ENCODE peak calls at places on chromosome 16, in eight cellular contexts. Y is GM12878, H is fibroblast of lung, P is H1, V is GM23248, B is osteoblast, S is H9, R is GM23338. J is an unnamed sample.

GRCh38 chr16:10123141-10123540 is 59.1 kb downstream of the GRIN2A start:
- DNase-seq in Y (no peak), H (peak; percentile 56), P (no peak), V (no peak), B (no peak), S (no peak), R (no peak), J (no peak)

GRCh38 chr16:30715777-30716445 is 16.9 kb downstream of the SRCAP start:
- DNase-seq in Y (no peak), H (peak; percentile 40), P (no peak), V (peak; percentile 65), B (peak; percentile 86), S (no peak), R (no peak), J (no peak)

GRCh38 chr16:67942510-67943255 is 1.2 kb downstream of the LCAT start:
- DNase-seq in Y (no peak), H (no peak), P (no peak), V (no peak), B (peak; percentile 79), S (peak; percentile 63), R (peak; percentile 53), J (no peak)

GRCh38 chr16:54873081-54873480 is 57.6 kb upstream of the IRX5 start:
- DNase-seq in Y (no peak), H (no peak), P (no peak), V (peak; percentile 10), B (no peak), S (no peak), R (peak; percentile 2), J (no peak)

GRCh38 chr16:2460391-2460713 is 443 bp downstream of the TEDC2 start:
- DNase-seq in Y (no peak), H (no peak), P (no peak), V (no peak), B (no peak), S (no peak), R (no peak), J (no peak)

GRCh38 chr16:87241135-87241771 is 75.9 kb downstream of the C16orf95 start:
- DNase-seq in Y (no peak), H (no peak), P (no peak), V (no peak), B (no peak), S (no peak), R (no peak), J (no peak)

GRCh38 chr16:87203060-87203656 is 114.0 kb downstream of the C16orf95 start:
- DNase-seq in Y (no peak), H (peak; percentile 87), P (peak; percentile 74), V (peak; percentile 80), B (peak; percentile 91), S (peak; percentile 88), R (peak; percentile 89), J (peak; percentile 70)

GRCh38 chr16:1929105-1929504 is 10.9 kb upstream of the HS3ST6 start:
- DNase-seq in Y (no peak), H (no peak), P (no peak), V (peak; percentile 66), B (peak; percentile 95), S (no peak), R (peak; percentile 55), J (peak; percentile 9)

GRCh38 chr16:79195948-79196347 is 404.6 kb downstream of the MAF start:
- DNase-seq in Y (no peak), H (no peak), P (no peak), V (no peak), B (no peak), S (no peak), R (no peak), J (no peak)

GRCh38 chr16:9976641-9977040 is 205.6 kb downstream of the GRIN2A start:
- DNase-seq in Y (no peak), H (no peak), P (no peak), V (no peak), B (no peak), S (no peak), R (no peak), J (no peak)

GRCh38 chr16:49020436-49020835 is 261.2 kb downstream of the CBLN1 start:
- DNase-seq in Y (no peak), H (no peak), P (no peak), V (no peak), B (no peak), S (no peak), R (no peak), J (no peak)

GRCh38 chr16:4675864-4676786 is 17.2 kb upstream of the NUDT16L1 start:
- DNase-seq in Y (no peak), H (no peak), P (no peak), V (no peak), B (peak; percentile 68), S (no peak), R (peak; percentile 36), J (no peak)

GRCh38 chr16:71360378-71360777 is 1.9 kb downstream of the CALB2 start:
- DNase-seq in Y (no peak), H (peak; percentile 97), P (no peak), V (peak; percentile 95), B (peak; percentile 98), S (no peak), R (no peak), J (no peak)

GRCh38 chr16:88008835-88009234 is 57.6 kb downstream of the BANP start:
- DNase-seq in Y (no peak), H (no peak), P (no peak), V (no peak), B (no peak), S (no peak), R (no peak), J (no peak)

GRCh38 chr16:53922805-53923645 is 219.1 kb downstream of the FTO start:
- DNase-seq in Y (no peak), H (peak; percentile 50), P (no peak), V (no peak), B (peak; percentile 17), S (no peak), R (no peak), J (no peak)

GRCh38 chr16:17067882-17068281 is 402.9 kb downstream of the XYLT1 start:
- DNase-seq in Y (no peak), H (no peak), P (no peak), V (no peak), B (no peak), S (no peak), R (no peak), J (no peak)

GRCh38 chr16:75108792-75109731 is 7.5 kb downstream of the LDHD start:
- DNase-seq in Y (peak; percentile 62), H (peak; percentile 94), P (no peak), V (peak; percentile 94), B (peak; percentile 98), S (peak; percentile 44), R (no peak), J (peak; percentile 68)

GRCh38 chr16:82732461-82732860 is 105.7 kb downstream of the CDH13 start:
- DNase-seq in Y (no peak), H (peak; percentile 14), P (no peak), V (no peak), B (no peak), S (no peak), R (no peak), J (no peak)

GRCh38 chr16:87416826-87417471 is 24.8 kb downstream of the MAP1LC3B start:
- DNase-seq in Y (no peak), H (peak; percentile 46), P (no peak), V (peak; percentile 75), B (peak; percentile 94), S (no peak), R (no peak), J (peak; percentile 36)

GRCh38 chr16:14155572-14156213 is 84.6 kb downstream of the MRTFB start:
- DNase-seq in Y (no peak), H (no peak), P (no peak), V (no peak), B (peak; percentile 19), S (no peak), R (no peak), J (no peak)

GRCh38 chr16:15807603-15808009 is 49.2 kb downstream of the MYH11 start:
- DNase-seq in Y (no peak), H (peak; percentile 60), P (no peak), V (no peak), B (peak; percentile 50), S (peak; percentile 35), R (peak; percentile 24), J (no peak)

GRCh38 chr16:86823895-86824671 is 245.7 kb downstream of the FOXL1 start:
- DNase-seq in Y (no peak), H (peak; percentile 99), P (no peak), V (peak; percentile 20), B (peak; percentile 96), S (no peak), R (no peak), J (no peak)

GRCh38 chr16:12498077-12498476 is 305.6 kb downstream of the CPPED1 start:
- DNase-seq in Y (no peak), H (no peak), P (no peak), V (no peak), B (no peak), S (no peak), R (no peak), J (no peak)

GRCh38 chr16:674968-675883 is at the start of gene RHBDL1:
- DNase-seq in Y (no peak), H (peak; percentile 51), P (peak; percentile 68), V (peak; percentile 64), B (peak; percentile 95), S (peak; percentile 83), R (peak; percentile 80), J (no peak)
- H4K20me1 ChIP-seq in Y (no peaks in the 10 kb centered on the region), H (no peaks in the 10 kb centered on the region), P (peaks cover 5% of the 10 kb centered on the region), V (no peaks in the 10 kb centered on the region), B (peaks cover 34% of the 10 kb centered on the region), S (no peaks in the 10 kb centered on the region), R (peaks cover 3% of the 10 kb centered on the region), J (no peaks in the 10 kb centered on the region)

GRCh38 chr16:58365623-58366022 is 26.6 kb upstream of the GINS3 start:
- DNase-seq in Y (no peak), H (no peak), P (no peak), V (no peak), B (no peak), S (no peak), R (no peak), J (no peak)
- H4K20me1 ChIP-seq in Y (no peaks in the 10 kb centered on the region), H (no peaks in the 10 kb centered on the region), P (no peaks in the 10 kb centered on the region), V (no peaks in the 10 kb centered on the region), B (no peaks in the 10 kb centered on the region), S (no peaks in the 10 kb centered on the region), R (no peaks in the 10 kb centered on the region), J (no peaks in the 10 kb centered on the region)

DNA sequence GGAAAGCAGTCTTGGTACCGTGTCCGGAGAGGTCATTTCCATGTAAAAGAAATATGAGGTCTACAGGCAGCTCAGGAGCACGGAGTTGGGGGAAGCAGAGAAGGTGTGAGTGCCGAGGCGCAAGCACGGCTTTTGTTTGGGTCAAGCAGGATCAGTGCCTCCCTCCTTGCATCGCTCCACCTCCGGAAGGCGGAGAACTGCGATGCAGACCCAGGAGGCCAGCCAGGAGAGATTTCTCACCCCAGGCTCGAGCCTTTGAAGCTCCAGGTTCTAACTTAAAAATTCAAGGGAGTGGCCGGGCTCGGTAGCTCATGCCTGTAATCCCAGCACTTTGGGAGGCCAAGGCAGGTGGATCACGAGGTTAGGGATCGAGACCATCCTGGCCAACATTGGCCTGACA is 25.0 kb downstream of the NAA60 start:
- DNase-seq in Y (no peak), H (no peak), P (no peak), V (no peak), B (peak; percentile 42), S (peak; percentile 64), R (no peak), J (no peak)
- H4K20me1 ChIP-seq in Y (peaks cover 2% of the 10 kb centered on the region), H (no peaks in the 10 kb centered on the region), P (peaks cover 9% of the 10 kb centered on the region), V (peaks cover 3% of the 10 kb centered on the region), B (peaks cover 80% of the 10 kb centered on the region), S (no peaks in the 10 kb centered on the region), R (peaks cover 25% of the 10 kb centered on the region), J (no peaks in the 10 kb centered on the region)

DNA sequence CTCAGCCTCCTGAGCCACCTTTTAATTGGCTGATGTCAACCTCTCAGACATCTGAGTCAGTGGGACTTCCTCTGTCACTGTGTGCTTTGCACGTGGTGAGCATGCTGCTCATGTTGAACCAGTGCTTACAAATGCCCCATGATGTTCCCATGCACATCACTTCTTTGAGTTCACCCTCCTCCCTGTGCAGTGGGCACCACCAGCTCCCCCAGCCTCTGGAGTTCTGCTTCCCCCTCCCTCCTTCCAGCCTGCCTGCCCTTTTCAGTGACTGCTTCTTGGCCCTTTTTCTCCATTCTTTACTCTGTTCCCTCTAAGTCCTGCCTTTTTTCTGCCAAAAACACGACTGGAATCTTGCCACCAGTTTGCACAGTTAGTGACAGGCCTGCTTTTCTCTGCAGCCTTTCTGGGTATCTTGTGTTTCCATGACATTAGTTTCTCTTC is 41.6 kb downstream of the USP10 start:
- DNase-seq in Y (no peak), H (peak; percentile 41), P (no peak), V (peak; percentile 81), B (peak; percentile 66), S (no peak), R (no peak), J (no peak)
- H4K20me1 ChIP-seq in Y (no peaks in the 10 kb centered on the region), H (no peaks in the 10 kb centered on the region), P (peaks cover 24% of the 10 kb centered on the region), V (peaks cover 11% of the 10 kb centered on the region), B (peaks cover 43% of the 10 kb centered on the region), S (peaks cover 7% of the 10 kb centered on the region), R (peaks cover 70% of the 10 kb centered on the region), J (peaks cover 22% of the 10 kb centered on the region)

J was measured in OCI-LY7.